ENCODE peak calls at places on chromosomes 11 and 22, in eight cellular contexts. One of them, this sample, is unnamed.

GRCh38 chr11:61891331-61892084 is at the start of gene FADS3:
- DNase-seq in Peyer's patch: peak; percentile 93
- DNase-seq in stomach: peak; percentile 91
- DNase-seq in GM12878: no peak
- DNase-seq in EL: peak; percentile 87
- DNase-seq in NCI-H1092 treated with DMSO at 0.1 percent for 48 hours: peak; percentile 43
- DNase-seq in foreskin melanocyte: peak; percentile 27
- DNase-seq in HS-5: no peak
- DNase-seq in this sample: peak; percentile 93

GRCh38 chr11:8573750-8574149 is 20.3 kb downstream of the STK33 start:
- DNase-seq in EL: no peak
- DNase-seq in HS-5: no peak
- DNase-seq in foreskin melanocyte: no peak
- DNase-seq in Peyer's patch: no peak
- DNase-seq in NCI-H1092 treated with DMSO at 0.1 percent for 48 hours: no peak
- DNase-seq in stomach: no peak
- DNase-seq in GM12878: no peak
- DNase-seq in this sample: no peak

GRCh38 chr11:57424802-57425564 is 1.9 kb downstream of the SLC43A3 start:
- DNase-seq in GM12878: peak; percentile 95
- DNase-seq in stomach: peak; percentile 56
- DNase-seq in Peyer's patch: peak; percentile 86
- DNase-seq in EL: peak; percentile 97
- DNase-seq in HS-5: peak; percentile 93
- DNase-seq in foreskin melanocyte: peak; percentile 86
- DNase-seq in NCI-H1092 treated with DMSO at 0.1 percent for 48 hours: no peak
- DNase-seq in this sample: peak; percentile 53

GRCh38 chr11:94895971-94896370 is 77.4 kb downstream of the CWC15 start:
- DNase-seq in Peyer's patch: no peak
- DNase-seq in EL: peak; percentile 69
- DNase-seq in stomach: no peak
- DNase-seq in foreskin melanocyte: no peak
- DNase-seq in NCI-H1092 treated with DMSO at 0.1 percent for 48 hours: no peak
- DNase-seq in GM12878: no peak
- DNase-seq in HS-5: no peak
- DNase-seq in this sample: no peak

GRCh38 chr11:8011981-8012444 is 24.9 kb downstream of the EIF3F start:
- DNase-seq in EL: peak; percentile 96
- DNase-seq in stomach: no peak
- DNase-seq in NCI-H1092 treated with DMSO at 0.1 percent for 48 hours: no peak
- DNase-seq in foreskin melanocyte: peak; percentile 16
- DNase-seq in Peyer's patch: no peak
- DNase-seq in HS-5: peak; percentile 92
- DNase-seq in GM12878: no peak
- DNase-seq in this sample: no peak

GRCh38 chr11:75566763-75567279 is 4.8 kb downstream of the SERPINH1 start:
- DNase-seq in EL: no peak
- DNase-seq in foreskin melanocyte: no peak
- DNase-seq in stomach: no peak
- DNase-seq in GM12878: no peak
- DNase-seq in Peyer's patch: no peak
- DNase-seq in NCI-H1092 treated with DMSO at 0.1 percent for 48 hours: no peak
- DNase-seq in HS-5: no peak
- DNase-seq in this sample: no peak

GRCh38 chr11:10770626-10771254 is 19.7 kb downstream of the CTR9 start:
- DNase-seq in HS-5: no peak
- DNase-seq in EL: peak; percentile 54
- DNase-seq in stomach: peak; percentile 63
- DNase-seq in Peyer's patch: peak; percentile 66
- DNase-seq in GM12878: no peak
- DNase-seq in foreskin melanocyte: no peak
- DNase-seq in NCI-H1092 treated with DMSO at 0.1 percent for 48 hours: peak; percentile 38
- DNase-seq in this sample: peak; percentile 59

GRCh38 chr11:57800444-57801184 is 39.0 kb downstream of the CTNND1 start:
- DNase-seq in NCI-H1092 treated with DMSO at 0.1 percent for 48 hours: peak; percentile 89
- DNase-seq in Peyer's patch: no peak
- DNase-seq in GM12878: peak; percentile 56
- DNase-seq in HS-5: peak; percentile 61
- DNase-seq in foreskin melanocyte: peak; percentile 77
- DNase-seq in stomach: no peak
- DNase-seq in EL: peak; percentile 72
- DNase-seq in this sample: no peak

GRCh38 chr11:45737056-45737455 is 67.9 kb upstream of the SLC35C1 start:
- DNase-seq in foreskin melanocyte: no peak
- DNase-seq in Peyer's patch: no peak
- DNase-seq in HS-5: peak; percentile 23
- DNase-seq in GM12878: no peak
- DNase-seq in NCI-H1092 treated with DMSO at 0.1 percent for 48 hours: no peak
- DNase-seq in stomach: no peak
- DNase-seq in EL: no peak
- DNase-seq in this sample: no peak

GRCh38 chr11:103683581-103683980 is 352.9 kb upstream of the DDI1 start:
- DNase-seq in foreskin melanocyte: no peak
- DNase-seq in GM12878: no peak
- DNase-seq in HS-5: no peak
- DNase-seq in NCI-H1092 treated with DMSO at 0.1 percent for 48 hours: no peak
- DNase-seq in Peyer's patch: no peak
- DNase-seq in stomach: no peak
- DNase-seq in EL: peak; percentile 13
- DNase-seq in this sample: no peak

GRCh38 chr11:116371146-116371545 is 401.6 kb downstream of the BUD13 start:
- DNase-seq in GM12878: no peak
- DNase-seq in stomach: no peak
- DNase-seq in HS-5: no peak
- DNase-seq in EL: no peak
- DNase-seq in foreskin melanocyte: no peak
- DNase-seq in NCI-H1092 treated with DMSO at 0.1 percent for 48 hours: peak; percentile 83
- DNase-seq in Peyer's patch: no peak
- DNase-seq in this sample: no peak

GRCh38 chr11:69521461-69521860 is 40.0 kb downstream of the LINC01488 start:
- DNase-seq in NCI-H1092 treated with DMSO at 0.1 percent for 48 hours: no peak
- DNase-seq in Peyer's patch: no peak
- DNase-seq in EL: no peak
- DNase-seq in foreskin melanocyte: no peak
- DNase-seq in GM12878: no peak
- DNase-seq in stomach: no peak
- DNase-seq in HS-5: no peak
- DNase-seq in this sample: no peak

GRCh38 chr11:76788661-76789442 is 5.7 kb downstream of the TSKU start:
- DNase-seq in Peyer's patch: peak; percentile 90
- DNase-seq in stomach: peak; percentile 89
- DNase-seq in HS-5: no peak
- DNase-seq in NCI-H1092 treated with DMSO at 0.1 percent for 48 hours: no peak
- DNase-seq in GM12878: no peak
- DNase-seq in foreskin melanocyte: no peak
- DNase-seq in EL: no peak
- DNase-seq in this sample: peak; percentile 92

GRCh38 chr22:37241351-37242142 is 2.5 kb downstream of the RAC2 start:
- DNase-seq in HS-5: no peak
- DNase-seq in NCI-H1092 treated with DMSO at 0.1 percent for 48 hours: no peak
- DNase-seq in stomach: peak; percentile 45
- DNase-seq in EL: no peak
- DNase-seq in Peyer's patch: peak; percentile 77
- DNase-seq in GM12878: no peak
- DNase-seq in foreskin melanocyte: no peak
- DNase-seq in this sample: no peak

GRCh38 chr11:93444671-93445073 is 98.5 kb downstream of the SMCO4 start:
- DNase-seq in GM12878: no peak
- DNase-seq in HS-5: no peak
- DNase-seq in NCI-H1092 treated with DMSO at 0.1 percent for 48 hours: no peak
- DNase-seq in Peyer's patch: no peak
- DNase-seq in stomach: no peak
- DNase-seq in EL: no peak
- DNase-seq in foreskin melanocyte: no peak
- DNase-seq in this sample: no peak

GRCh38 chr11:57566035-57566504 is 1.4 kb downstream of the UBE2L6 start:
- DNase-seq in foreskin melanocyte: peak; percentile 7
- DNase-seq in stomach: peak; percentile 59
- DNase-seq in NCI-H1092 treated with DMSO at 0.1 percent for 48 hours: no peak
- DNase-seq in Peyer's patch: peak; percentile 72
- DNase-seq in HS-5: peak; percentile 13
- DNase-seq in EL: peak; percentile 71
- DNase-seq in GM12878: peak; percentile 68
- DNase-seq in this sample: peak; percentile 44

GRCh38 chr11:78884761-78885160 is 310.1 kb upstream of the NARS2 start:
- DNase-seq in foreskin melanocyte: no peak
- DNase-seq in GM12878: no peak
- DNase-seq in Peyer's patch: no peak
- DNase-seq in NCI-H1092 treated with DMSO at 0.1 percent for 48 hours: no peak
- DNase-seq in HS-5: no peak
- DNase-seq in stomach: no peak
- DNase-seq in EL: no peak
- DNase-seq in this sample: no peak

GRCh38 chr22:44147821-44148574 is 32.7 kb upstream of the PARVG start:
- DNase-seq in Peyer's patch: no peak
- DNase-seq in HS-5: no peak
- DNase-seq in NCI-H1092 treated with DMSO at 0.1 percent for 48 hours: no peak
- DNase-seq in GM12878: no peak
- DNase-seq in stomach: no peak
- DNase-seq in EL: peak; percentile 7
- DNase-seq in foreskin melanocyte: no peak
- DNase-seq in this sample: no peak

GRCh38 chr11:128956401-128957203 is 13.9 kb upstream of the TP53AIP1 start:
- DNase-seq in foreskin melanocyte: peak; percentile 59
- DNase-seq in GM12878: peak; percentile 45
- DNase-seq in Peyer's patch: peak; percentile 64
- DNase-seq in EL: peak; percentile 76
- DNase-seq in stomach: no peak
- DNase-seq in HS-5: peak; percentile 53
- DNase-seq in NCI-H1092 treated with DMSO at 0.1 percent for 48 hours: peak; percentile 83
- DNase-seq in this sample: peak; percentile 36

GRCh38 chr11:113874920-113875413 is 405 bp downstream of the USP28 start:
- DNase-seq in Peyer's patch: no peak
- DNase-seq in foreskin melanocyte: peak; percentile 8
- DNase-seq in NCI-H1092 treated with DMSO at 0.1 percent for 48 hours: peak; percentile 44
- DNase-seq in stomach: no peak
- DNase-seq in HS-5: no peak
- DNase-seq in EL: no peak
- DNase-seq in GM12878: no peak
- DNase-seq in this sample: peak; percentile 42

GRCh38 chr11:70176940-70177689 is 26.0 kb upstream of the FADD start:
- DNase-seq in EL: no peak
- DNase-seq in GM12878: no peak
- DNase-seq in Peyer's patch: peak; percentile 54
- DNase-seq in stomach: peak; percentile 39
- DNase-seq in NCI-H1092 treated with DMSO at 0.1 percent for 48 hours: no peak
- DNase-seq in HS-5: no peak
- DNase-seq in foreskin melanocyte: no peak
- DNase-seq in this sample: no peak

GRCh38 chr22:46734830-46735453 is 3.1 kb downstream of the CERK start:
- DNase-seq in stomach: peak; percentile 56
- DNase-seq in HS-5: no peak
- DNase-seq in NCI-H1092 treated with DMSO at 0.1 percent for 48 hours: no peak
- DNase-seq in Peyer's patch: peak; percentile 91
- DNase-seq in foreskin melanocyte: no peak
- DNase-seq in EL: no peak
- DNase-seq in GM12878: peak; percentile 56
- DNase-seq in this sample: peak; percentile 92

GRCh38 chr22:33796494-33796893 is 123.8 kb downstream of the LARGE1 start:
- DNase-seq in GM12878: no peak
- DNase-seq in stomach: no peak
- DNase-seq in HS-5: no peak
- DNase-seq in EL: no peak
- DNase-seq in foreskin melanocyte: no peak
- DNase-seq in NCI-H1092 treated with DMSO at 0.1 percent for 48 hours: no peak
- DNase-seq in Peyer's patch: no peak
- DNase-seq in this sample: no peak

GRCh38 chr11:67667490-67668190 is 6.8 kb downstream of the ALDH3B2 start:
- DNase-seq in HS-5: no peak
- DNase-seq in stomach: no peak
- DNase-seq in foreskin melanocyte: no peak
- DNase-seq in NCI-H1092 treated with DMSO at 0.1 percent for 48 hours: no peak
- DNase-seq in Peyer's patch: peak; percentile 59
- DNase-seq in EL: no peak
- DNase-seq in GM12878: no peak
- DNase-seq in this sample: no peak

GRCh38 chr22:35564975-35565867 is 24.6 kb downstream of the RASD2 start:
- DNase-seq in HS-5: no peak
- DNase-seq in Peyer's patch: no peak
- DNase-seq in EL: no peak
- DNase-seq in GM12878: no peak
- DNase-seq in stomach: no peak
- DNase-seq in NCI-H1092 treated with DMSO at 0.1 percent for 48 hours: no peak
- DNase-seq in foreskin melanocyte: no peak
- DNase-seq in this sample: no peak

GRCh38 chr11:110479445-110480101 is 49.8 kb downstream of the FDX1 start:
- DNase-seq in NCI-H1092 treated with DMSO at 0.1 percent for 48 hours: peak; percentile 25
- DNase-seq in foreskin melanocyte: peak; percentile 91
- DNase-seq in stomach: no peak
- DNase-seq in Peyer's patch: no peak
- DNase-seq in GM12878: no peak
- DNase-seq in HS-5: no peak
- DNase-seq in EL: peak; percentile 14
- DNase-seq in this sample: no peak

GRCh38 chr11:70381872-70382842 is 16.2 kb upstream of the CTTN start:
- DNase-seq in foreskin melanocyte: no peak
- DNase-seq in NCI-H1092 treated with DMSO at 0.1 percent for 48 hours: no peak
- DNase-seq in Peyer's patch: no peak
- DNase-seq in HS-5: no peak
- DNase-seq in EL: peak; percentile 67
- DNase-seq in stomach: no peak
- DNase-seq in GM12878: no peak
- DNase-seq in this sample: no peak

GRCh38 chr11:101363706-101364275 is 220.0 kb downstream of the TRPC6 start:
- DNase-seq in Peyer's patch: no peak
- DNase-seq in stomach: no peak
- DNase-seq in EL: no peak
- DNase-seq in foreskin melanocyte: no peak
- DNase-seq in HS-5: no peak
- DNase-seq in GM12878: no peak
- DNase-seq in NCI-H1092 treated with DMSO at 0.1 percent for 48 hours: no peak
- DNase-seq in this sample: no peak

GRCh38 chr22:46069518-46070214 is 80.7 kb upstream of the PPARA start:
- DNase-seq in stomach: peak; percentile 84
- DNase-seq in NCI-H1092 treated with DMSO at 0.1 percent for 48 hours: no peak
- DNase-seq in GM12878: no peak
- DNase-seq in Peyer's patch: peak; percentile 91
- DNase-seq in EL: peak; percentile 96
- DNase-seq in foreskin melanocyte: peak; percentile 81
- DNase-seq in HS-5: peak; percentile 93
- DNase-seq in this sample: peak; percentile 76

GRCh38 chr22:23681026-23681809 is 9.6 kb upstream of the RGL4 start:
- DNase-seq in GM12878: no peak
- DNase-seq in stomach: peak; percentile 9
- DNase-seq in foreskin melanocyte: no peak
- DNase-seq in EL: no peak
- DNase-seq in HS-5: no peak
- DNase-seq in NCI-H1092 treated with DMSO at 0.1 percent for 48 hours: no peak
- DNase-seq in Peyer's patch: peak; percentile 34
- DNase-seq in this sample: no peak

GRCh38 chr22:39524089-39524752 is 3.9 kb downstream of the ATF4 start:
- DNase-seq in EL: peak; percentile 41
- DNase-seq in HS-5: no peak
- DNase-seq in GM12878: no peak
- DNase-seq in stomach: no peak
- DNase-seq in Peyer's patch: no peak
- DNase-seq in NCI-H1092 treated with DMSO at 0.1 percent for 48 hours: no peak
- DNase-seq in foreskin melanocyte: no peak
- DNase-seq in this sample: peak; percentile 48

GRCh38 chr11:16028406-16028805 is 327.9 kb downstream of the SOX6 start:
- DNase-seq in HS-5: no peak
- DNase-seq in GM12878: no peak
- DNase-seq in stomach: no peak
- DNase-seq in Peyer's patch: no peak
- DNase-seq in foreskin melanocyte: no peak
- DNase-seq in EL: peak; percentile 46
- DNase-seq in NCI-H1092 treated with DMSO at 0.1 percent for 48 hours: no peak
- DNase-seq in this sample: no peak